ENCODE peak calls at places on chromosome 2, in four cellular contexts. One of them, this sample, is unnamed. For H3K27me3, the result is how much of the 10 kb centered on the place peaks cover.

GRCh38 chr2:6917071-6917760 is at the start of gene RNF144A:
- DNase-seq in SK-N-SH: peak
- DNase-seq in stomach: peak
- DNase-seq in GM23338: peak
- DNase-seq in this sample: peak

GRCh38 chr2:11026286-11026921 is 114.7 kb downstream of the KCNF1 start:
- DNase-seq in SK-N-SH: no peak
- DNase-seq in GM23338: no peak
- DNase-seq in stomach: peak
- DNase-seq in this sample: no peak

GRCh38 chr2:38572167-38572566 is 30.6 kb downstream of the HNRNPLL start:
- DNase-seq in SK-N-SH: no peak
- DNase-seq in stomach: no peak
- DNase-seq in GM23338: no peak
- DNase-seq in this sample: no peak

GRCh38 chr2:47307066-47307465 is 95.9 kb upstream of the MSH2 start:
- DNase-seq in stomach: no peak
- DNase-seq in SK-N-SH: peak
- DNase-seq in GM23338: no peak
- DNase-seq in this sample: no peak

GRCh38 chr2:219059725-219060682 is 717 bp downstream of the IHH start:
- DNase-seq in GM23338: peak
- DNase-seq in SK-N-SH: peak
- DNase-seq in stomach: peak
- DNase-seq in this sample: no peak

GRCh38 chr2:128316777-128317185 is 1.9 kb downstream of the HS6ST1 start:
- DNase-seq in GM23338: no peak
- DNase-seq in SK-N-SH: peak
- DNase-seq in stomach: peak
- DNase-seq in this sample: no peak

GRCh38 chr2:218323526-218324472 is 31.5 kb upstream of the TMBIM1 start:
- DNase-seq in GM23338: peak
- DNase-seq in SK-N-SH: no peak
- DNase-seq in stomach: no peak
- DNase-seq in this sample: no peak

GRCh38 chr2:8229546-8229986 is 452.3 kb upstream of the ID2 start:
- DNase-seq in GM23338: peak
- DNase-seq in stomach: peak
- DNase-seq in SK-N-SH: no peak
- DNase-seq in this sample: peak

GRCh38 chr2:230642966-230643365 is 69.7 kb upstream of the CAB39 start:
- DNase-seq in GM23338: no peak
- DNase-seq in stomach: no peak
- DNase-seq in SK-N-SH: no peak
- DNase-seq in this sample: no peak

GRCh38 chr2:3111267-3111666 is 266.4 kb downstream of the EIPR1 start:
- DNase-seq in SK-N-SH: no peak
- DNase-seq in GM23338: no peak
- DNase-seq in stomach: no peak
- DNase-seq in this sample: peak
- TF ChIP-seq POLR2AphosphoS5 in SK-N-SH: no peak
- TF ChIP-seq POLR2AphosphoS5 in GM23338: no peak
- TF ChIP-seq POLR2AphosphoS5 in stomach: no peak
- TF ChIP-seq POLR2AphosphoS5 in this sample: no peak

GRCh38 chr2:110799376-110799775 is 67.0 kb downstream of the ACOXL start:
- DNase-seq in stomach: no peak
- DNase-seq in GM23338: no peak
- DNase-seq in SK-N-SH: no peak
- DNase-seq in this sample: no peak

GRCh38 chr2:110793034-110793433 is 60.7 kb downstream of the ACOXL start:
- DNase-seq in SK-N-SH: no peak
- DNase-seq in stomach: no peak
- DNase-seq in GM23338: no peak
- DNase-seq in this sample: no peak

GRCh38 chr2:110794951-110795350 is 62.6 kb downstream of the ACOXL start:
- DNase-seq in SK-N-SH: no peak
- DNase-seq in GM23338: no peak
- DNase-seq in stomach: no peak
- DNase-seq in this sample: no peak

GRCh38 chr2:110794390-110794789 is 62.0 kb downstream of the ACOXL start:
- DNase-seq in SK-N-SH: no peak
- DNase-seq in GM23338: no peak
- DNase-seq in stomach: no peak
- DNase-seq in this sample: no peak

DNA sequence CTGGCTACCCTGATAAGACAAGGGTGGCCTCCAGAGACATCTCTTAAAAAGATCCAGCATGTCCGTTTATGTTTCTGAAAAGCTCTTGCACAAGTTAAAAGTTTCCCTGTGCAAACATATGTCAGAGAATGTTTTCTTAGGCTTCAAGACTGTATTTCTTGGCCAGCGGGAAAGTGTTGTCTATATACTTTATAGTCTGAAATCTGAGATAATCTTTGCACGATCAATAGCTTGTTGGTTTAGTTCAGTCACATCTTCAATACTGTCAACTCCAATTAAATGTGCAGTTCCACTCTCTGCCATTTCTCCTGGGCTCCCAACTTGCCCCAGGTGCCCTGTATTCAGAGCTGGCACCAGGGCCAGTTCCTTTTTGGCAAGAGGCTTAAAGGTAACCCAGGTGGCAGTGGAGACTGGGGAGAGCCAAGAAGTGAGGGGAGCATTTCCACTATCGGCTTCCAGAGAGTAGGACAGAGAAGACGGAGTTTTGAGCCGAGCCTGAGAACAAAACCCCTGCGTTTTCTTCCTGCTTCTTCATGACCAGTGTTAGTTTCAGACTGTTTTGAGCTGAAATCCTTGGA is 64.4 kb downstream of the ACOXL start:
- DNase-seq in stomach: peak
- DNase-seq in SK-N-SH: no peak
- DNase-seq in GM23338: no peak
- DNase-seq in this sample: no peak
- H3K27me3 ChIP-seq in stomach: under half
- H3K27me3 ChIP-seq in SK-N-SH: under half
- H3K27me3 ChIP-seq in GM23338: under half
- H3K27me3 ChIP-seq in this sample: under half

DNA sequence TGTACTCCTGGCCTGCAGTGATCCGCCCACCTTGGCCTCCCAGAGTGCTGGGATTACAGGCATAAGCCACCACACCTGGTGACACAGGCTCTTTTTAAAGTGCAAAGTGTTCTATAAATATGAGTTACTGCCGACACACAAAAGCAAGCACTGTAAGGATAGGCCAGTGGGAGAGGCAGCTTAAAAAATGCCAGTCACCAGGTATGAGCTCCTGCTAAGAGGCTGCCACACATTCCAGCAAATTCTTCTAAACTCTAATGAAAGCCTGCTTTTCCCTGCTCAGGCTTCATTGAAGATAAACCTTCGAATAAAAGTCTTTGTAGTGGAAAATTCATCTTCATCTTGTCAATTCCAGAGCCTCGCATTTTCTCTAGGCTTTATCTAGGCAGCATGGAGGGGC is 203.0 kb upstream of the PID1 start:
- DNase-seq in SK-N-SH: no peak
- DNase-seq in stomach: no peak
- DNase-seq in GM23338: peak
- DNase-seq in this sample: no peak
- H3K4me3 ChIP-seq in SK-N-SH: no peak
- H3K4me3 ChIP-seq in stomach: no peak
- H3K4me3 ChIP-seq in GM23338: no peak
- H3K4me3 ChIP-seq in this sample: no peak

DNA sequence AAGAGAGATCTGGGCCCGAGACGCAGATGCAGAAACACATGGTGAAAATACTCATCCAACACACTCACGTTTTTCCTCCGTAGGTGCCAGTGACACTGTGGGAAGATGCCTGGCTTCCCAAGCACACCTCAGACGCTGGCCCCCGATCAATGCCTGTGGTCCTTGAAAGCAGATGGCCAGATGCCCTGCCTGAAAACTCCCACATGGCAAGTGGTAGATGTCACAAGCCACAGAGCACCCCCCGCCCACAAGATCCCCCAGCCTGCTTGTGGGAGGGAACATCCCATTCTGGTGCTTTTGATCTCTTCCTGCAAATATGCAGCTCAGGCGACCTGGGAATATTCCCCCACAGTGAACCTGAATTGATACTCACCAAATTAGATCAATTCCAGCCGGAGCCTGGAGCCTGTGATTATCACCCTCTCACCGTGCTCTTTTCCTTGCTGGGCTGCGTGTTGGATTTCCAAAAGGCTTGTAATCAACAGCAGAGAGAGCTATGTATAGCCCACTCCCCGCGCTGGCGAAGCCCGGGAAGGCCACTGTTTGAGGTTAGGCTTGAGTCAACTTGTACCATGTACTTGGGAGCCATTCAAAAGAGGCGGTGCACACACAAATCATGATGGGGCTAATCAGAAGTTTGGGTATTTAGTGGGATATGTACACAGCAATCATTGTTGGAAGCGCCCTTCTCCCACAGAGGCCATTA is 151.5 kb downstream of the GLI2 start:
- DNase-seq in stomach: peak
- DNase-seq in GM23338: no peak
- DNase-seq in SK-N-SH: peak
- DNase-seq in this sample: no peak
- TF ChIP-seq POLR2AphosphoS5 in stomach: peak
- TF ChIP-seq POLR2AphosphoS5 in GM23338: no peak
- TF ChIP-seq POLR2AphosphoS5 in SK-N-SH: no peak
- TF ChIP-seq POLR2AphosphoS5 in this sample: no peak

GRCh38 chr2:134713606-134714005 is 5.2 kb downstream of the TMEM163 start:
- DNase-seq in stomach: no peak
- DNase-seq in SK-N-SH: no peak
- DNase-seq in GM23338: no peak
- DNase-seq in this sample: no peak
- H3K27me3 ChIP-seq in stomach: under half
- H3K27me3 ChIP-seq in SK-N-SH: under half
- H3K27me3 ChIP-seq in GM23338: under half
- H3K27me3 ChIP-seq in this sample: under half

GRCh38 chr2:64640153-64641044 is 13.3 kb downstream of the SERTAD2 start:
- DNase-seq in GM23338: no peak
- DNase-seq in stomach: no peak
- DNase-seq in SK-N-SH: no peak
- DNase-seq in this sample: no peak

GRCh38 chr2:64643838-64644219 is 9.9 kb downstream of the SERTAD2 start:
- DNase-seq in SK-N-SH: no peak
- DNase-seq in stomach: no peak
- DNase-seq in GM23338: no peak
- DNase-seq in this sample: no peak

GRCh38 chr2:64644240-64645013 is 9.3 kb downstream of the SERTAD2 start:
- DNase-seq in GM23338: peak
- DNase-seq in stomach: peak
- DNase-seq in SK-N-SH: no peak
- DNase-seq in this sample: peak

GRCh38 chr2:64639691-64640090 is 14.0 kb downstream of the SERTAD2 start:
- DNase-seq in GM23338: no peak
- DNase-seq in SK-N-SH: no peak
- DNase-seq in stomach: no peak
- DNase-seq in this sample: no peak

GRCh38 chr2:64641585-64641984 is 12.1 kb downstream of the SERTAD2 start:
- DNase-seq in GM23338: no peak
- DNase-seq in stomach: no peak
- DNase-seq in SK-N-SH: no peak
- DNase-seq in this sample: no peak
- H3K4me3 ChIP-seq in GM23338: no peak
- H3K4me3 ChIP-seq in stomach: no peak
- H3K4me3 ChIP-seq in SK-N-SH: no peak
- H3K4me3 ChIP-seq in this sample: no peak

This sample was measured in sigmoid colon.